ENCODE peak calls at places on chromosomes 2 and 18, in five cellular contexts. R is GM12878, V is K562, B is GM12892, J is HepG2. G is an unnamed sample.

GRCh38 chr18:8834837-8835236 is 129.5 kb downstream of the MTCL1 start:
- DNase-seq in J (no peak), R (no peak), V (no peak), B (no peak), G (no peak)

GRCh38 chr2:203240491-203240890 is 1.7 kb downstream of the CYP20A1 start:
- DNase-seq in R (no peak), J (no peak), V (no peak), B (no peak), G (no peak)

GRCh38 chr18:51621103-51621969 is 423.9 kb upstream of the MEX3C start:
- DNase-seq in R (peak), B (peak), J (peak), V (peak), G (peak)

GRCh38 chr2:67854798-67855197 is 208.0 kb downstream of the C1D start:
- DNase-seq in J (no peak), V (peak), R (no peak), B (no peak), G (no peak)

GRCh38 chr2:70190086-70190412 is 770 bp downstream of the C2orf42 start:
- DNase-seq in J (no peak), V (no peak), B (peak), R (no peak), G (peak)

GRCh38 chr2:109244750-109245382 is 115.9 kb downstream of the SH3RF3 start:
- DNase-seq in V (no peak), R (no peak), J (no peak), B (no peak), G (no peak)

GRCh38 chr2:236334122-236334876 is 70.1 kb upstream of the ASB18 start:
- DNase-seq in B (no peak), V (no peak), J (no peak), R (no peak), G (no peak)

GRCh38 chr2:159968282-159968900 is 94.0 kb downstream of the PLA2R1 start:
- DNase-seq in B (no peak), R (no peak), V (no peak), J (peak), G (peak)

GRCh38 chr18:10008006-10008647 is 94.3 kb downstream of the VAPA start:
- DNase-seq in V (no peak), R (no peak), J (no peak), B (no peak), G (no peak)

GRCh38 chr2:12219761-12220160 is 473.3 kb downstream of the LPIN1 start:
- DNase-seq in J (no peak), B (no peak), V (no peak), R (no peak), G (no peak)

GRCh38 chr2:164779383-164780057 is 62.1 kb downstream of the COBLL1 start:
- DNase-seq in V (no peak), J (no peak), B (no peak), R (no peak), G (no peak)

GRCh38 chr2:164781394-164781793 is 60.2 kb downstream of the COBLL1 start:
- DNase-seq in R (no peak), V (no peak), B (no peak), J (no peak), G (no peak)

GRCh38 chr2:164780611-164781167 is 60.9 kb downstream of the COBLL1 start:
- DNase-seq in R (no peak), J (no peak), V (no peak), B (no peak), G (no peak)

GRCh38 chr2:164778723-164779122 is 62.9 kb downstream of the COBLL1 start:
- DNase-seq in R (no peak), J (no peak), V (no peak), B (no peak), G (no peak)

GRCh38 chr2:164777847-164778246 is 63.8 kb downstream of the COBLL1 start:
- DNase-seq in B (no peak), J (no peak), V (no peak), R (no peak), G (no peak)
- TF ChIP-seq POLR2A in B (no peak), J (no peak), V (no peak), R (no peak), G (no peak)

DNA sequence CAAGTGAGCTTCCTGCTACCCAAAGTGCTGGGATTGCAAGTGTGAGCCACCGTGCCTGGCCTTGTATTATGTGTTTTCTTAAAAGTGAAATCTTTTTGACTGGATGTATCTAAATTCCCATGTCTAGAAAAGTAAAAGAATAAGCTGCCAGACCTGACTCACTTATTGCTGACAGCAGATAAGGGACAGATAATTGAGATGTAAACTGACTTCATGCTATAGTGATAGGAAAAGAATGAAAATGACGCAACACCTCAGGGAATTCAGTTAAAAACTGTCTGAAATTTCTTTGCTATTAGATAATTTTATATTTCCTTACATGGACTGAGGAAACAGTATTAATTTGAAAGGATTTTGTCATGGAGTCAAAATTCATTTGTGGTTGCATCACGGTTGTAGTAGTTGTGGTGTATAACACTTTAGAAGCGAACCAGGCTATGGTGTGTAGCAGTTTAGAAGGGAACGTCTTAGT is 19.4 kb downstream of the TTC27 start:
- DNase-seq in B (no peak), R (no peak), V (no peak), J (no peak), G (no peak)
- TF ChIP-seq TAF1 in B (no peak), R (no peak), V (no peak), J (no peak), G (no peak)

GRCh38 chr2:208984376-208985100 is 439.3 kb upstream of the MAP2 start:
- DNase-seq in V (no peak), J (no peak), R (no peak), B (no peak), G (no peak)

GRCh38 chr2:208985644-208986043 is 438.2 kb upstream of the MAP2 start:
- DNase-seq in R (no peak), B (no peak), J (no peak), V (no peak), G (no peak)

GRCh38 chr2:208980321-208980720 is 443.5 kb upstream of the MAP2 start:
- DNase-seq in V (no peak), R (no peak), B (no peak), J (no peak), G (no peak)

GRCh38 chr2:208983476-208983875 is 440.4 kb upstream of the MAP2 start:
- DNase-seq in B (no peak), V (no peak), R (no peak), J (no peak), G (no peak)

GRCh38 chr2:208982831-208983230 is 441.0 kb upstream of the MAP2 start:
- DNase-seq in R (no peak), J (no peak), B (no peak), V (no peak), G (no peak)
- TF ChIP-seq POLR2A in R (no peak), J (no peak), B (no peak), V (no peak), G (no peak)

GRCh38 chr2:226635221-226635620 is 164.4 kb downstream of the IRS1 start:
- DNase-seq in R (no peak), B (no peak), V (no peak), J (no peak), G (no peak)

GRCh38 chr2:226637383-226637782 is 162.2 kb downstream of the IRS1 start:
- DNase-seq in V (no peak), R (no peak), B (no peak), J (no peak), G (no peak)

GRCh38 chr2:226631187-226631586 is 168.4 kb downstream of the IRS1 start:
- DNase-seq in R (no peak), B (no peak), J (no peak), V (no peak), G (no peak)

GRCh38 chr2:226636586-226636985 is 163.0 kb downstream of the IRS1 start:
- DNase-seq in R (no peak), B (no peak), J (no peak), V (no peak), G (no peak)

DNA sequence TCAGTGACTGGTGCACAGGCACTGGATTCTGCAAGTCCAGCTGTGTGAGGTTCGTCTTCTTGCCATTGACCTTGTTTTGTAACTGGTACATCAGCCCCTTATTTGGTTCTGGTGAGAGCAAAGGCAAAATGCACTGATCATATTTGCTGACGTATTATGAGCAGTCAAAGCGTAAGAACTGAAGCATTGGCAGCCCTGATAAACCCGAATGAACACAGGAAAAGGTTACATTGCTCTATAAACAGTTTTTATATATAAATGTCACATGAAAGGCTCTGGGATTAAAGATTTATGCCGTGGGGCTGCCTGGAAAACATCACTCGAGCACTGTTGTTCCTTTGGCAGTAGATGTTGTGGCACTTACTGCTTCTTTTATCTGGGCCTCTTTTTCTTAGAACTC is 167.9 kb downstream of the IRS1 start:
- DNase-seq in V (no peak), J (no peak), R (no peak), B (no peak), G (no peak)
- TF ChIP-seq TAF1 in V (no peak), J (no peak), R (no peak), B (no peak), G (no peak)

DNA sequence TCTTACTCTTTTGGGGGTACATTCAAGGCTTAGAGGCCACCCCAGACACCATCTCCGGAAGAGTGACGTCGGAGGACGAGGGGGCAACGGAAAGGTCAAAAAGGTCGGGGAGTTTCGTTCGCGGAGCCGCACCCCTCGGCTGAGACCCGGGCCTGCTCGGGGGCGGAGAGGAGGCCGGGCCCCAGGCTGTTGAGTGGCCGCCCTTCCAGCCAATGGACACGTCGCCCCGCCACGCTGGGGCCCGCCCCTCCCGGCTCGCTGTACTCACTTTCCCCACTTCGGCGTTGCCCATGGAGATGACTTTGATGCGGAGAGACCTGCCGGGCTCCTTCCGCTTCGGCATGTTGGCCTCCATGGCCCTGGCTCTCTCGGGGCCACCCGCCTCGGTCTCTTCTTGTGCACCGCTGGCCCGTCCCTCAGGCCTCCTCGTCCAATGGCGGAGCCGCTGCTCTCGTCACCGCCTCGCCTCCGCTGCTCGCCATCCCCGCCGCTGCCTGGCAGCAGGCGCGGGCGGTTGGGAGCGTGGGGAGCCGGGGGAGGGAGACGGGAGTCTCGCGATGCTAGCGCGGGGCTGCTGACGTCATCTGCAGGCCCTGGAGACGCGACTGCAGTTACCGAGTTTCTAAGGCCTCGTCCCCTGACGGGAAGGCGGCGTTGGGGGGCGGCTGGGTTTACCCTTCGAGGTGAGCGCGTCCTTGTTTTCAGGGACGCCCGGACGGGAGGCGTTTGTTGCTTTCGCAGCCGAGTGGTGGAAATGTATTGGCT is at the start of gene DNAJC27:
- DNase-seq in V (peak), J (peak), R (peak), B (peak), G (peak)
- TF ChIP-seq POLR2A in V (peak), J (peak), R (peak), B (peak), G (peak)

GRCh38 chr18:55777666-55778304 is 189.8 kb upstream of the TCF4 start:
- DNase-seq in B (no peak), R (no peak), J (no peak), V (no peak), G (no peak)
- TF ChIP-seq TAF1 in B (no peak), R (no peak), J (no peak), V (no peak), G (no peak)

GRCh38 chr2:26345554-26346453 is at the start of gene SELENOI:
- DNase-seq in V (peak), B (peak), R (peak), J (peak), G (peak)
- TF ChIP-seq POLR2A in V (peak), B (peak), R (peak), J (peak), G (peak)

GRCh38 chr18:73144030-73144429 is 276.2 kb upstream of the NETO1 start:
- DNase-seq in R (no peak), B (no peak), V (no peak), J (no peak), G (no peak)
- TF ChIP-seq TAF1 in R (no peak), B (no peak), V (no peak), J (no peak), G (no peak)

G was measured in GM12891.